ENCODE peak calls at places on chromosome 17, in five cellular contexts. One of them, this sample, is unnamed.

GRCh38 chr17:35257080-35257701 is 14.3 kb downstream of the SLFN5 start:
- DNase-seq in endothelial cell of umbilical vein: peak; percentile 95
- DNase-seq in uterus: no peak
- DNase-seq in adrenal gland: peak; percentile 46
- DNase-seq in breast epithelium: peak; percentile 66
- DNase-seq in this sample: peak; percentile 77

GRCh38 chr17:71966459-71967313 is 154.1 kb upstream of the SOX9 start:
- DNase-seq in adrenal gland: no peak
- DNase-seq in breast epithelium: no peak
- DNase-seq in uterus: no peak
- DNase-seq in endothelial cell of umbilical vein: no peak
- DNase-seq in this sample: peak; percentile 61

GRCh38 chr17:56319531-56319930 is 166.3 kb downstream of the ANKFN1 start:
- DNase-seq in adrenal gland: no peak
- DNase-seq in endothelial cell of umbilical vein: peak; percentile 64
- DNase-seq in uterus: no peak
- DNase-seq in breast epithelium: no peak
- DNase-seq in this sample: no peak

GRCh38 chr17:66474810-66475497 is 172.5 kb downstream of the PRKCA start:
- DNase-seq in endothelial cell of umbilical vein: no peak
- DNase-seq in uterus: no peak
- DNase-seq in breast epithelium: no peak
- DNase-seq in adrenal gland: no peak
- DNase-seq in this sample: no peak

GRCh38 chr17:73546770-73547345 is 97.4 kb downstream of the SDK2 start:
- DNase-seq in endothelial cell of umbilical vein: no peak
- DNase-seq in adrenal gland: peak; percentile 31
- DNase-seq in breast epithelium: peak; percentile 41
- DNase-seq in uterus: no peak
- DNase-seq in this sample: no peak

GRCh38 chr17:71396711-71397110 is 724.1 kb upstream of the SOX9 start:
- DNase-seq in endothelial cell of umbilical vein: no peak
- DNase-seq in uterus: no peak
- DNase-seq in breast epithelium: no peak
- DNase-seq in adrenal gland: no peak
- DNase-seq in this sample: no peak

GRCh38 chr17:28901866-28902818 is 737 bp downstream of the DHRS13 start:
- DNase-seq in adrenal gland: no peak
- DNase-seq in uterus: peak; percentile 43
- DNase-seq in endothelial cell of umbilical vein: no peak
- DNase-seq in breast epithelium: no peak
- DNase-seq in this sample: peak; percentile 53

GRCh38 chr17:70137451-70138230 is 31.7 kb upstream of the KCNJ2 start:
- DNase-seq in breast epithelium: peak; percentile 76
- DNase-seq in uterus: peak; percentile 47
- DNase-seq in adrenal gland: peak; percentile 68
- DNase-seq in endothelial cell of umbilical vein: peak; percentile 80
- DNase-seq in this sample: peak; percentile 56

GRCh38 chr17:18314059-18314730 is 599 bp downstream of the TOP3A start:
- DNase-seq in endothelial cell of umbilical vein: peak; percentile 56
- DNase-seq in breast epithelium: no peak
- DNase-seq in uterus: no peak
- DNase-seq in adrenal gland: no peak
- DNase-seq in this sample: peak; percentile 16

GRCh38 chr17:14470417-14470816 is 169.5 kb downstream of the HS3ST3B1 start:
- DNase-seq in endothelial cell of umbilical vein: no peak
- DNase-seq in breast epithelium: no peak
- DNase-seq in uterus: no peak
- DNase-seq in adrenal gland: no peak
- DNase-seq in this sample: no peak

GRCh38 chr17:81832608-81833159 is 407 bp downstream of the MCRIP1 start:
- DNase-seq in endothelial cell of umbilical vein: peak; percentile 25
- DNase-seq in adrenal gland: no peak
- DNase-seq in uterus: no peak
- DNase-seq in breast epithelium: peak; percentile 36
- DNase-seq in this sample: peak; percentile 44

GRCh38 chr17:59829217-59830006 is 63.3 kb downstream of the TUBD1 start:
- DNase-seq in adrenal gland: peak; percentile 84
- DNase-seq in uterus: no peak
- DNase-seq in endothelial cell of umbilical vein: peak; percentile 99
- DNase-seq in breast epithelium: no peak
- DNase-seq in this sample: no peak

GRCh38 chr17:32486091-32486700 is 597 bp upstream of the CDK5R1 start:
- DNase-seq in uterus: peak; percentile 66
- DNase-seq in endothelial cell of umbilical vein: peak; percentile 70
- DNase-seq in breast epithelium: no peak
- DNase-seq in adrenal gland: peak; percentile 78
- DNase-seq in this sample: peak; percentile 58

GRCh38 chr17:65727243-65727642 is 165.8 kb upstream of the AXIN2 start:
- DNase-seq in endothelial cell of umbilical vein: no peak
- DNase-seq in breast epithelium: no peak
- DNase-seq in uterus: no peak
- DNase-seq in adrenal gland: no peak
- DNase-seq in this sample: no peak

GRCh38 chr17:17021194-17021863 is 20.9 kb upstream of the MPRIP start:
- DNase-seq in uterus: no peak
- DNase-seq in adrenal gland: peak; percentile 40
- DNase-seq in breast epithelium: peak; percentile 67
- DNase-seq in endothelial cell of umbilical vein: no peak
- DNase-seq in this sample: peak; percentile 50

GRCh38 chr17:81025065-81025751 is 9.7 kb upstream of the BAIAP2 start:
- DNase-seq in endothelial cell of umbilical vein: no peak
- DNase-seq in breast epithelium: no peak
- DNase-seq in adrenal gland: peak; percentile 48
- DNase-seq in uterus: no peak
- DNase-seq in this sample: peak; percentile 83

GRCh38 chr17:34354637-34355036 is 1.6 kb upstream of the CCL13 start:
- DNase-seq in endothelial cell of umbilical vein: no peak
- DNase-seq in adrenal gland: no peak
- DNase-seq in breast epithelium: no peak
- DNase-seq in uterus: no peak
- DNase-seq in this sample: no peak

GRCh38 chr17:36743130-36743529 is 141.7 kb downstream of the MRM1 start:
- DNase-seq in uterus: no peak
- DNase-seq in adrenal gland: no peak
- DNase-seq in breast epithelium: no peak
- DNase-seq in endothelial cell of umbilical vein: no peak
- DNase-seq in this sample: no peak

GRCh38 chr17:35537569-35538209 is at the start of gene SLFN12L:
- DNase-seq in endothelial cell of umbilical vein: peak; percentile 23
- DNase-seq in breast epithelium: no peak
- DNase-seq in adrenal gland: no peak
- DNase-seq in uterus: no peak
- DNase-seq in this sample: no peak

GRCh38 chr17:19327039-19327776 is 35.3 kb downstream of the B9D1 start:
- DNase-seq in endothelial cell of umbilical vein: no peak
- DNase-seq in uterus: peak; percentile 11
- DNase-seq in adrenal gland: no peak
- DNase-seq in breast epithelium: peak; percentile 69
- DNase-seq in this sample: no peak

GRCh38 chr17:39538875-39539274 is 68.8 kb downstream of the NEUROD2 start:
- DNase-seq in breast epithelium: no peak
- DNase-seq in uterus: no peak
- DNase-seq in endothelial cell of umbilical vein: no peak
- DNase-seq in adrenal gland: no peak
- DNase-seq in this sample: no peak

GRCh38 chr17:80296221-80296620 is 35.6 kb downstream of the RNF213 start:
- DNase-seq in uterus: no peak
- DNase-seq in endothelial cell of umbilical vein: no peak
- DNase-seq in breast epithelium: no peak
- DNase-seq in adrenal gland: peak; percentile 86
- DNase-seq in this sample: no peak

GRCh38 chr17:64006361-64007088 is 8.4 kb downstream of the PRR29 start:
- DNase-seq in breast epithelium: no peak
- DNase-seq in endothelial cell of umbilical vein: peak; percentile 97
- DNase-seq in adrenal gland: peak; percentile 62
- DNase-seq in uterus: no peak
- DNase-seq in this sample: no peak

GRCh38 chr17:73697872-73698271 is 53.6 kb upstream of the SDK2 start:
- DNase-seq in adrenal gland: no peak
- DNase-seq in endothelial cell of umbilical vein: no peak
- DNase-seq in uterus: no peak
- DNase-seq in breast epithelium: no peak
- DNase-seq in this sample: no peak

GRCh38 chr17:15886221-15886620 is 58.7 kb upstream of the ADORA2B start:
- DNase-seq in breast epithelium: no peak
- DNase-seq in endothelial cell of umbilical vein: no peak
- DNase-seq in adrenal gland: no peak
- DNase-seq in uterus: no peak
- DNase-seq in this sample: no peak

GRCh38 chr17:1070411-1070810 is 73.5 kb downstream of the TIMM22 start:
- DNase-seq in endothelial cell of umbilical vein: no peak
- DNase-seq in adrenal gland: no peak
- DNase-seq in uterus: no peak
- DNase-seq in breast epithelium: no peak
- DNase-seq in this sample: no peak

GRCh38 chr17:1067282-1067956 is 70.5 kb downstream of the TIMM22 start:
- DNase-seq in uterus: no peak
- DNase-seq in breast epithelium: no peak
- DNase-seq in adrenal gland: no peak
- DNase-seq in endothelial cell of umbilical vein: no peak
- DNase-seq in this sample: no peak

GRCh38 chr17:1071103-1071825 is 74.3 kb downstream of the TIMM22 start:
- DNase-seq in adrenal gland: no peak
- DNase-seq in breast epithelium: no peak
- DNase-seq in uterus: no peak
- DNase-seq in endothelial cell of umbilical vein: no peak
- DNase-seq in this sample: no peak

GRCh38 chr17:1069847-1070246 is 72.9 kb downstream of the TIMM22 start:
- DNase-seq in uterus: no peak
- DNase-seq in breast epithelium: no peak
- DNase-seq in adrenal gland: no peak
- DNase-seq in endothelial cell of umbilical vein: no peak
- DNase-seq in this sample: no peak

DNA sequence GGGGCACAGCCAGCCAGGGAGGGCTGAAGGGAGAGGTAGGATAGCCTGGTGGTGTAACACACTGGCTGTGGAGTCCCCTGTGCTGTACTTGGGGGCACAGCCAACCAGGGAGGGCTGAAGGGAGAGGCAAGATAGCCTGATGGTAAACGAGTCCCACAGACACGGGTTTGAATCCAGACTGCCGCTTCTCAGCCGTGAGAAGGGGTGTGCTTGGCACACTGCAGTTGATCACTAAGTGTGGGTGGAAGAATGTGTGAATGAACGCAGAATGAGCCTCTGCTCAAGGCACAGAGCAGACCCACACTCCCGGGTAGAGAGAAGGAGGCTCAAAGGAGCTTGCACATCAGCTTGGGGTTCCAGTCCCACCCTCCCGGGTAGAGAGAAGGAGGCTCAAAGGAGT is 71.4 kb downstream of the TIMM22 start:
- DNase-seq in endothelial cell of umbilical vein: no peak
- DNase-seq in adrenal gland: no peak
- DNase-seq in breast epithelium: no peak
- DNase-seq in uterus: no peak
- DNase-seq in this sample: no peak
- H3K27ac ChIP-seq in endothelial cell of umbilical vein: no peak overlapping the region
- H3K27ac ChIP-seq in adrenal gland: no peak overlapping the region
- H3K27ac ChIP-seq in breast epithelium: no peak overlapping the region
- H3K27ac ChIP-seq in uterus: no peak overlapping the region
- H3K27ac ChIP-seq in this sample: no peak overlapping the region

GRCh38 chr17:3982113-3982512 is 17.9 kb upstream of the ATP2A3 start:
- DNase-seq in endothelial cell of umbilical vein: no peak
- DNase-seq in adrenal gland: no peak
- DNase-seq in breast epithelium: no peak
- DNase-seq in uterus: no peak
- DNase-seq in this sample: no peak
- TF ChIP-seq POLR2A in endothelial cell of umbilical vein: no peak
- TF ChIP-seq POLR2A in adrenal gland: no peak
- TF ChIP-seq POLR2A in breast epithelium: no peak
- TF ChIP-seq POLR2A in uterus: no peak
- TF ChIP-seq POLR2A in this sample: no peak

DNA sequence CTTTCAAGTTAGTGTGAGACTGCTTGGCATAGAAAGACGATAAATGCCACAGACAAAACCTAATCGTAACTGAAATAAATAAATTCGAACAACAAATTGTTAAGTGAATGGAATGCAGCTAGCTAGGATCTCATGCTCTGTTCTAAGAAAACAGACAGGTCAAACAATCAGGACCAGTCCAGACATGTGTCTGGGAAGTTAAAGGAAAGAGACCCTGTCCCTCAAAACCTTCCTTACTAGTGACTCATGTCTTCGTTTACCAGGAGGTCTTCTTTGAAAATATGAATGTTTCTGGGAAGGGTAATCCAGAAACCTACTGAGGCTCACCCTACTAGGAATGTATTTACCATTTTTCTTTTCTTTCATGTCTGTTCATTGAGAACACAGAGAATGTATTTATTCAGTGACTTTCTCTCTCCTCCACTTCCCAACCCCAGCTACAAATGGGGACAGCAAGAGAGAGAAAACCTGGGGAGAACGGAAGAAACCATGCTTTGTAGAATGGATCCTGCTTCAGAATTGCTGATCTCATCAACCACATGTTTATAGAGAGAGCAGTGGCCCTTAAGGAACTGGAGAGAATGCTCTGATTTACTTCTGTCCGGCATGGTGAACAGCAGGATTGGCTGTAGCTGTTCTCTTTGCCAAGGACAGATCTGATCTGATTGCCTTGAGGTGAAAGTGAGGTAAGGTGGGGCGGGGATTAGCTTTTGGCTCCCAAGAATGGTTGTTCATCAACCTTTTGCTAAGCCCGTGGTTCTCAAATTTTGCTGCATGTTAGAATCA is 39.4 kb upstream of the DHX8 start:
- DNase-seq in breast epithelium: no peak
- DNase-seq in endothelial cell of umbilical vein: no peak
- DNase-seq in adrenal gland: no peak
- DNase-seq in uterus: no peak
- DNase-seq in this sample: peak; percentile 80
- H3K27ac ChIP-seq in breast epithelium: peak overlapping the region; percentile 48
- H3K27ac ChIP-seq in endothelial cell of umbilical vein: no peak overlapping the region
- H3K27ac ChIP-seq in adrenal gland: no peak overlapping the region
- H3K27ac ChIP-seq in uterus: no peak overlapping the region
- H3K27ac ChIP-seq in this sample: peak overlapping the region; percentile 92

DNA sequence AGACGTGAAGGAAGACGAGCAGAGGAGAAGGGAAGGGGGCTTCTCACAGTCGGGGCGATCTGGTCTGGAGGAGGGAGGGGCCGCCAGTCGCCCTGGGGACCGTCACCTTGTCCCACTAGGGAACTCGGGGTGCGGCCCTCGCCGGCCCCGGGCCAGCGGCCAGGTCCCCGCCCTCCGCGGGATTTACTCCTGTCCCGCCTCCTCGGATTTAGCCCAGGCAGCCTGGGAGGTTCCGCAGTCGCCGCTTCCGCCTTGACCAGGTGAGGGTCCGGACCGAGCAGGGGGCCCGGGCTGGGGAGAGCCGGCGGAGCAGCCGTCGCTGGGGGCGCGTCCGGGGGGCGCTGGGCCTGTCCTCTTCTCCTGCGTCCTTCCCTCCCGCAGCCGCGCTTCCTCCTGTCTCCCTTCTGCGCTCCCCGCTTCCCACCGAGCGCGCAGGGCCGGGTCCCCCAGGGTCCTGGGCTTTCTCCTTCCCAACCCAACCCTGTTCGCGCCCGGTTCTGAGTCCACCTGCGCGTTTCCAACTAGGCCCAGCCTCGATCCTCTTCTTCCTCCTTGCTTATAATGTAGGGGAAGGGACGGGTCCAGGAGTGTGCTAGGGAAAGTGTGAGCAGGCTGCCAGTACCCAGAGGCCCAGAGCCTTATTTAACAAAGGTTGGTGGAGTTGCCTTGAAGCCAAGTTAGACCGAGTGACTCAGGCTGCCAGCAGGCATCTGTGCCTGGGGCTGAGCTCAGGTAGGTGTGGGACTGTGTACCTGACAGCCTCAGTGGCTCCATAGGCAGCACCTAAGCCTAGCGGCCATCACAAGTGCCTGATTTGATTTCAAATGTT is at the start of gene TNK1:
- DNase-seq in breast epithelium: peak; percentile 69
- DNase-seq in endothelial cell of umbilical vein: no peak
- DNase-seq in uterus: peak; percentile 49
- DNase-seq in adrenal gland: no peak
- DNase-seq in this sample: peak; percentile 80
- TF ChIP-seq POLR2A in breast epithelium: peak; percentile 71
- TF ChIP-seq POLR2A in endothelial cell of umbilical vein: no peak
- TF ChIP-seq POLR2A in uterus: no peak
- TF ChIP-seq POLR2A in adrenal gland: no peak
- TF ChIP-seq POLR2A in this sample: peak; percentile 79